ENCODE peak calls at places on chromosomes 1 and 21, in eight cellular contexts. C is astrocyte; V is CD8-positive, alpha-beta T cell; D is Karpas-422; K is CD4-positive, alpha-beta memory T cell; E is endothelial cell of umbilical vein; P is right lobe of liver; Y is pancreas. J is an unnamed sample.

GRCh38 chr1:67955591-67955990 is 94.8 kb downstream of the DIRAS3 start:
- DNase-seq in C (no peak), V (no peak), D (no peak), K (no peak), E (no peak), P (no peak), Y (no peak), J (no peak)

GRCh38 chr21:43881283-43881682 is 16.3 kb downstream of the AGPAT3 start:
- DNase-seq in C (no peak), V (no peak), D (no peak), K (no peak), E (no peak), P (no peak), Y (no peak), J (no peak)

GRCh38 chr21:38938343-38938742 is 132.6 kb downstream of the ETS2 start:
- DNase-seq in C (no peak), V (no peak), D (peak), K (peak), E (no peak), P (no peak), Y (no peak), J (no peak)

GRCh38 chr1:220706480-220706879 is 16.3 kb downstream of the C1orf115 start:
- DNase-seq in C (no peak), V (no peak), D (no peak), K (no peak), E (no peak), P (no peak), Y (no peak), J (no peak)

GRCh38 chr1:56517404-56518130 is 61.8 kb downstream of the PLPP3 start:
- DNase-seq in C (no peak), V (no peak), D (no peak), K (no peak), E (no peak), P (no peak), Y (no peak), J (no peak)

GRCh38 chr1:34320081-34320480 is 143.4 kb downstream of the C1orf94 start:
- DNase-seq in C (peak), V (no peak), D (no peak), K (no peak), E (no peak), P (no peak), Y (no peak), J (no peak)

GRCh38 chr1:247298701-247299100 is 33.0 kb downstream of the ZNF496 start:
- DNase-seq in C (no peak), V (no peak), D (no peak), K (no peak), E (no peak), P (no peak), Y (no peak), J (no peak)

GRCh38 chr1:68558321-68559026 is 61.6 kb upstream of the DEPDC1 start:
- DNase-seq in C (no peak), V (no peak), D (no peak), K (no peak), E (no peak), P (no peak), Y (no peak), J (no peak)

GRCh38 chr1:55214214-55214902 is 806 bp downstream of the USP24 start:
- DNase-seq in C (no peak), V (peak), D (peak), K (no peak), E (peak), P (peak), Y (peak), J (peak)

GRCh38 chr1:108645479-108646184 is 15.3 kb downstream of the HENMT1 start:
- DNase-seq in C (no peak), V (peak), D (no peak), K (peak), E (no peak), P (no peak), Y (no peak), J (no peak)

GRCh38 chr1:113142791-113143190 is 69.8 kb downstream of the LRIG2 start:
- DNase-seq in C (peak), V (no peak), D (no peak), K (no peak), E (peak), P (no peak), Y (no peak), J (no peak)

GRCh38 chr21:44317241-44317782 is 17.5 kb downstream of the PFKL start:
- DNase-seq in C (no peak), V (no peak), D (no peak), K (no peak), E (no peak), P (no peak), Y (no peak), J (no peak)

GRCh38 chr1:160284782-160285344 is at the start of gene PEX19:
- DNase-seq in C (peak), V (peak), D (peak), K (peak), E (peak), P (peak), Y (peak), J (peak)

GRCh38 chr1:84947536-84948410 is 49.1 kb downstream of the MCOLN2 start:
- DNase-seq in C (no peak), V (no peak), D (no peak), K (no peak), E (no peak), P (no peak), Y (no peak), J (no peak)

GRCh38 chr1:71031426-71031825 is 16.2 kb downstream of the PTGER3 start:
- DNase-seq in C (no peak), V (no peak), D (no peak), K (no peak), E (no peak), P (no peak), Y (no peak), J (no peak)

GRCh38 chr1:184823080-184823479 is 68.4 kb upstream of the EDEM3 start:
- DNase-seq in C (no peak), V (no peak), D (no peak), K (no peak), E (no peak), P (no peak), Y (no peak), J (no peak)

GRCh38 chr1:101002551-101002950 is 23.0 kb downstream of the DPH5 start:
- DNase-seq in C (peak), V (no peak), D (peak), K (no peak), E (peak), P (no peak), Y (no peak), J (no peak)

GRCh38 chr1:38360807-38361206 is 314.2 kb upstream of the POU3F1 start:
- DNase-seq in C (no peak), V (no peak), D (no peak), K (no peak), E (no peak), P (no peak), Y (no peak), J (no peak)

GRCh38 chr1:195763907-195764183 is 844.4 kb downstream of the KCNT2 start:
- DNase-seq in C (no peak), V (no peak), D (no peak), K (no peak), E (no peak), P (no peak), Y (no peak), J (no peak)

GRCh38 chr1:199452627-199453026 is 574.9 kb upstream of the NR5A2 start:
- DNase-seq in C (no peak), V (no peak), D (no peak), K (no peak), E (no peak), P (no peak), Y (no peak), J (no peak)

GRCh38 chr1:199449221-199449620 is 578.3 kb upstream of the NR5A2 start:
- DNase-seq in C (peak), V (no peak), D (no peak), K (no peak), E (no peak), P (no peak), Y (no peak), J (no peak)

GRCh38 chr1:199448641-199449040 is 578.9 kb upstream of the NR5A2 start:
- DNase-seq in C (peak), V (no peak), D (no peak), K (no peak), E (no peak), P (no peak), Y (no peak), J (no peak)

GRCh38 chr1:199449681-199450080 is 577.8 kb upstream of the NR5A2 start:
- DNase-seq in C (peak), V (no peak), D (no peak), K (no peak), E (no peak), P (no peak), Y (no peak), J (no peak)

DNA sequence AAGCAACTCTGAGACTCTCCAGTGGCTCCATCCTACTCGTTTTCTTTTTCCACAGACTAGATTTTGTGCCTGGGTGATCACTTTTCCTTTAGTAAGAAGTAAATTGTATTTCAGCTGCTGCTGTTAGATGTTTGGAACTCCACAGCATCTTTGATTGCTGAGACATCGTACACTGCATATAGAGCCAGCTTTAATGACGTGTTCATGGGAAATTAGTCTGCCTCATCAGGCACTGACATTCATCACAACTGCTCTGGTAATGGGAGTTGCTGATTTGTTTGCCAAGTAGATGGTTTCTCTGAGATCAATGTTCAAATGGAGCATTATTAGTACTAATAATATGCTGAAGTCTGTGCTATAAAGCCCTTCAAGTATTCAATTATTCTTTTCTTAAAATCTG is 573.8 kb upstream of the NR5A2 start:
- DNase-seq in C (peak), V (no peak), D (no peak), K (no peak), E (no peak), P (no peak), Y (no peak), J (no peak)
- H3K27ac ChIP-seq in C (no peak), V (no peak), D (no peak), K (no peak), E (no peak), P (no peak), Y (no peak), J (no peak)

GRCh38 chr1:39505289-39505688 is 13.9 kb downstream of the BMP8A start:
- DNase-seq in C (no peak), V (no peak), D (no peak), K (no peak), E (no peak), P (no peak), Y (no peak), J (no peak)

GRCh38 chr1:39497570-39497969 is 6.1 kb downstream of the BMP8A start:
- DNase-seq in C (no peak), V (no peak), D (no peak), K (no peak), E (no peak), P (no peak), Y (no peak), J (no peak)

GRCh38 chr1:39500862-39501389 is 9.5 kb downstream of the BMP8A start:
- DNase-seq in C (no peak), V (no peak), D (no peak), K (no peak), E (no peak), P (no peak), Y (no peak), J (no peak)

GRCh38 chr1:39499668-39500067 is 8.2 kb downstream of the BMP8A start:
- DNase-seq in C (no peak), V (no peak), D (no peak), K (no peak), E (no peak), P (no peak), Y (no peak), J (no peak)

GRCh38 chr1:39501666-39502065 is 10.2 kb downstream of the BMP8A start:
- DNase-seq in C (peak), V (no peak), D (no peak), K (no peak), E (no peak), P (no peak), Y (no peak), J (no peak)
- H3K4me3 ChIP-seq in C (no peak), V (no peak), D (no peak), K (no peak), E (no peak), P (no peak), Y (no peak), J (no peak)

GRCh38 chr1:201260648-201261311 is 22.5 kb upstream of the PKP1 start:
- DNase-seq in C (no peak), V (peak), D (no peak), K (no peak), E (no peak), P (no peak), Y (no peak), J (no peak)

GRCh38 chr1:201258763-201259230 is 24.5 kb upstream of the PKP1 start:
- DNase-seq in C (no peak), V (peak), D (no peak), K (no peak), E (no peak), P (no peak), Y (no peak), J (no peak)

GRCh38 chr1:201261771-201262547 is 21.3 kb upstream of the PKP1 start:
- DNase-seq in C (no peak), V (peak), D (no peak), K (no peak), E (no peak), P (no peak), Y (no peak), J (no peak)

GRCh38 chr1:201259476-201260235 is 23.6 kb upstream of the PKP1 start:
- DNase-seq in C (peak), V (peak), D (no peak), K (no peak), E (no peak), P (peak), Y (no peak), J (no peak)

GRCh38 chr1:201260236-201260591 is 23.1 kb upstream of the PKP1 start:
- DNase-seq in C (no peak), V (no peak), D (no peak), K (no peak), E (no peak), P (no peak), Y (no peak), J (no peak)
- H3K27ac ChIP-seq in C (no peak), V (no peak), D (no peak), K (no peak), E (no peak), P (no peak), Y (no peak), J (no peak)

GRCh38 chr1:92169161-92169560 is 48.6 kb upstream of the C1orf146 start:
- DNase-seq in C (no peak), V (no peak), D (no peak), K (no peak), E (no peak), P (no peak), Y (no peak), J (no peak)
- H3K4me3 ChIP-seq in C (no peak), V (no peak), D (no peak), K (no peak), E (no peak), P (no peak), Y (no peak), J (no peak)

DNA sequence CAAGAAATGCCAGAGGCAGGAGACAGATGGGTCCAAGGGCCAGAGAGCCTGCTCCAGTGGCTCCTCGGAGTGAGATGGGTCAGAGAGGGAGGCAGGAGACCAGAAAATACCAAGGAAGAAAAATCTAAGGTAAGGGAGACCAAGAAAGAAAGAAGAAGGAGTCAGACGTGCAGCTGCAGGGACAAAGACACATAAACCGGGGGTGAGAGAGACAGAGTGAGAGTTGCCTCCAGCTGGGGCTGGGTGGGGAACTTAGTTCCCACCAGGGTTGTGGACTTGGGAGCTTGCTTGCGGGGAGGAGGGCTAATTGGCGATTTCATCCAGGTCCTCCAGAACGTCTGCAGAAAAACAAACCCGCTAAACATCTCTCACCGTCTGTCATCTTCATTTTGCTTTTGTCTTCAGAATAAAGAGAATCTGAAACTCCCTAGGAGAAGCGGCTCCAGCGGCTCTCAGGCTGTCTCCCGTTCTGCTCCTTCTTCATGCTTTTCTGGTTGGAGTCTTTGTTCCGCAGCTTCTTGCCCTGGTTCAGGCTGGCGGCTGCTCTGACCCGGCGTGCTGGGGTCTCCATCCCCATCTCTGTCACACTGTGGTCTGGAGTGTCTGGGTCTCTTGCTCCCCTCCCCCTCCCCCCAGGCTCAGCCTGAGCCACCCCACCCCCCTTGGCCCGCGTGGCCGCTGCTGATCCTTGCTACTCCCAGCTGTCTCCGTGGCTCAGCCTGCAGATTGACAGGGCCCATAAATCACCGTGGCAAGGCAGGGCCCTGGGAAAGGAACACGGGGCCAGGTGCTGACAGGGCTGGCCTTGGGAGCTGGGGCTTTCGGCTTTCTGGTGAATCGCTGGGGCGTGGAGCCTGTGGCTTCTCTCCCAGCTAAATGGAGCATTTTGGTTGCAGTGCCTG is 66.6 kb downstream of the UBIAD1 start:
- DNase-seq in C (no peak), V (no peak), D (no peak), K (no peak), E (no peak), P (no peak), Y (no peak), J (no peak)
- H3K27ac ChIP-seq in C (no peak), V (no peak), D (no peak), K (no peak), E (no peak), P (no peak), Y (no peak), J (no peak)

DNA sequence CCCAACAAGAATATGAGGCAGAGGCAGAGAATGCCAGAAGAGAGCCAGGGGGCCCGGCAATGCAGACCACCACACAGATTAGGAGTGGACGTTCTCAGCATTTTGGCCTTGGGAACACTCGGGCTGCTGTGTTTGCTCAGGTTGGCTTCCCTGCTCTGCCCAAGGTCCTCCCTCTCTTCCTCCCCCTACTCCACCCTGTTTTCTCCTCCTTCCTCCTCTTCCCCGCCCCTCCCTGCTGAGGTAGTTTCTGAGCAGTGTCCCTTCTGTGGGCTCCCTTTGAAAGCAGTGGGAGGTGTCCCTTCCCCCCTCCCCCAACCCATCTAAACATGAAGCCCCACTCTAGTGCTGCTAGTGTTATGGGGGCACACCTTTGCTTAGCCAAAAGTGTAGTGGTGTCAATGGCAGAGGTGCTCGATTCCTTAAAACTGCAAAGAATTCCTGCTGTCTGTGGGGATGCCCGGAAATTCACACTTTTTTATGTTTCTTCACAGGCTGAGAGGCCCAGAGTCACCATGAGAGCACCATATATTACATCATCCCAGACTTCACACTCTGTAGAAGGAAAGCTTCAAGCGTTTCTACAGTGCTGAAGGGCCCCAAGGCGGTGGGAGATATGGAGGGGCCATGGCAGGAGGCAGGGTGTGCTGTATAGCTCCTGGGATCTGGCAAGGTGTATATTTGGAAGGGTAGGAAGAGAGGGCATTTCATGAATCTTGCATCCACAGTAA is at the start of gene HHIPL2:
- DNase-seq in C (no peak), V (no peak), D (no peak), K (no peak), E (no peak), P (no peak), Y (no peak), J (no peak)
- H3K4me3 ChIP-seq in C (no peak), V (no peak), D (no peak), K (no peak), E (no peak), P (no peak), Y (no peak), J (no peak)

GRCh38 chr1:83766182-83766825 is 232.6 kb downstream of the TTLL7 start:
- DNase-seq in C (no peak), V (no peak), D (no peak), K (no peak), E (no peak), P (no peak), Y (no peak), J (no peak)
- H3K27ac ChIP-seq in C (no peak), V (no peak), D (peak), K (no peak), E (no peak), P (no peak), Y (no peak), J (no peak)

J was measured in lower lobe of right lung.